ENCODE peak calls at places on chromosomes 13 and 19, in six cellular contexts. Q is nucleus accumbens; N is stimulated activated CD4-positive, alpha-beta T cell treated with anti-CD3 and anti-CD28 coated beads, Interleukin-1b, Interleukin-23, amount 100 ng/mL, for 48 hours; F is Right ventricle myocardium superior; D is astrocyte; H is Calu3. Y is an unnamed sample.
A peak's percentile ranks its signal among the peaks of the same experiment; 100 is the strongest.

GRCh38 chr13:46571941-46572340 is 19.0 kb downstream of the LRCH1 start:
- DNase-seq in N (no peak), D (no peak), H (no peak), F (no peak), Q (no peak), Y (no peak)

GRCh38 chr19:29812080-29812880 is 489 bp downstream of the CCNE1 start:
- DNase-seq in N (no peak), F (no peak), D (no peak), Q (no peak), H (peak; percentile 25), Y (peak; percentile 49)

GRCh38 chr19:49591731-49592485 is 926 bp downstream of the PRR12 start:
- DNase-seq in H (peak; percentile 52), N (peak; percentile 52), F (peak; percentile 66), D (no peak), Q (peak; percentile 43), Y (peak; percentile 55)

GRCh38 chr13:106599875-106600797 is 32.2 kb upstream of the ARGLU1 start:
- DNase-seq in Q (no peak), H (no peak), F (no peak), N (no peak), D (peak; percentile 82), Y (peak; percentile 63)

GRCh38 chr13:112263152-112263551 is 113.0 kb upstream of the SPACA7 start:
- DNase-seq in Q (no peak), F (no peak), H (no peak), D (no peak), N (no peak), Y (no peak)

GRCh38 chr13:26616126-26616525 is 58.6 kb downstream of the WASF3 start:
- DNase-seq in H (no peak), F (no peak), Q (no peak), D (peak; percentile 82), N (no peak), Y (no peak)

GRCh38 chr19:57067440-57067839 is 52.3 kb upstream of the USP29 start:
- DNase-seq in Q (no peak), H (no peak), F (no peak), D (no peak), N (no peak), Y (no peak)

GRCh38 chr19:19110410-19111137 is 27.7 kb downstream of the TMEM161A start:
- DNase-seq in H (no peak), N (peak; percentile 15), D (no peak), F (no peak), Q (peak; percentile 15), Y (no peak)

GRCh38 chr19:4640247-4641000 is 1.1 kb downstream of the TNFAIP8L1 start:
- DNase-seq in D (no peak), Q (no peak), F (no peak), H (no peak), N (no peak), Y (peak; percentile 44)

GRCh38 chr19:50654882-50655281 is 5.6 kb downstream of the C19orf81 start:
- DNase-seq in D (no peak), Q (no peak), F (no peak), N (no peak), H (no peak), Y (peak; percentile 52)

GRCh38 chr13:32165791-32166190 is 134.2 kb downstream of the FRY start:
- DNase-seq in Q (peak; percentile 17), F (peak; percentile 71), D (no peak), N (no peak), H (no peak), Y (no peak)

GRCh38 chr19:13152356-13152853 is 2.2 kb downstream of the IER2 start:
- DNase-seq in D (peak; percentile 25), H (no peak), N (no peak), F (no peak), Q (no peak), Y (no peak)

GRCh38 chr19:10227215-10227971 is 3.7 kb downstream of the S1PR2 start:
- DNase-seq in F (peak; percentile 68), D (no peak), Q (peak; percentile 92), N (no peak), H (no peak), Y (no peak)

GRCh38 chr13:111292710-111293485 is 27.5 kb upstream of the TEX29 start:
- DNase-seq in F (no peak), H (no peak), D (no peak), Q (no peak), N (no peak), Y (no peak)

GRCh38 chr19:54266133-54266532 is 9.1 kb upstream of the LILRB5 start:
- DNase-seq in H (peak; percentile 93), Q (peak; percentile 45), N (peak; percentile 71), F (peak; percentile 85), D (peak; percentile 30), Y (peak; percentile 89)

GRCh38 chr19:42091300-42092266 is 15.6 kb downstream of the ZNF574 start:
- DNase-seq in Q (no peak), F (no peak), H (peak; percentile 67), D (no peak), N (no peak), Y (no peak)

GRCh38 chr13:73777134-73777533 is 357.1 kb downstream of the KLF12 start:
- DNase-seq in D (no peak), N (no peak), H (no peak), F (no peak), Q (no peak), Y (no peak)

GRCh38 chr19:36246006-36246391 is 31.1 kb downstream of the ZNF146 start:
- DNase-seq in Q (no peak), N (no peak), H (no peak), D (no peak), F (no peak), Y (no peak)

GRCh38 chr13:78601124-78601885 is 2.0 kb downstream of the POU4F1 start:
- DNase-seq in D (no peak), N (no peak), H (no peak), Q (no peak), F (no peak), Y (peak; percentile 55)

GRCh38 chr13:68535329-68535728 is 1305.2 kb upstream of the PCDH9 start:
- DNase-seq in D (no peak), H (no peak), F (no peak), N (no peak), Q (no peak), Y (no peak)

GRCh38 chr13:41079725-41080124 is 18.4 kb downstream of the WBP4 start:
- DNase-seq in N (no peak), D (no peak), H (no peak), Q (no peak), F (no peak), Y (no peak)

GRCh38 chr19:41206926-41207750 is 11.9 kb upstream of the AXL start:
- DNase-seq in F (peak; percentile 93), N (no peak), Q (no peak), D (no peak), H (no peak), Y (no peak)

GRCh38 chr13:99686157-99686572 is 184.9 kb downstream of the TM9SF2 start:
- DNase-seq in D (peak; percentile 20), N (no peak), H (no peak), Q (no peak), F (peak; percentile 60), Y (peak; percentile 73)

GRCh38 chr19:32405431-32406160 is at the start of gene DPY19L3:
- DNase-seq in F (peak; percentile 98), N (peak; percentile 93), D (peak; percentile 82), Q (peak; percentile 92), H (peak; percentile 98), Y (peak; percentile 98)

GRCh38 chr19:3708207-3708931 is at the start of gene TJP3:
- DNase-seq in F (no peak), N (no peak), D (peak; percentile 20), Q (no peak), H (peak; percentile 81), Y (peak; percentile 72)

GRCh38 chr19:40809358-40810086 is 10.5 kb downstream of the EGLN2 start:
- DNase-seq in N (no peak), D (no peak), H (no peak), Q (no peak), F (no peak), Y (no peak)

GRCh38 chr19:49872245-49873148 is 4.7 kb downstream of the AKT1S1 start:
- DNase-seq in D (no peak), Q (no peak), N (no peak), H (no peak), F (peak; percentile 40), Y (no peak)

GRCh38 chr19:48628486-48629296 is 8.5 kb downstream of the DBP start:
- DNase-seq in D (no peak), H (no peak), F (peak; percentile 54), N (no peak), Q (no peak), Y (peak; percentile 8)

GRCh38 chr13:33052446-33052845 is 36.2 kb downstream of the KL start:
- DNase-seq in F (no peak), Q (no peak), D (peak; percentile 76), H (no peak), N (no peak), Y (no peak)

GRCh38 chr19:14300281-14300680 is 81.0 kb upstream of the ADGRE5 start:
- DNase-seq in H (peak; percentile 10), N (no peak), F (no peak), Q (no peak), D (no peak), Y (no peak)

GRCh38 chr13:35252536-35253205 is 223.8 kb downstream of the MAB21L1 start:
- DNase-seq in D (no peak), Q (no peak), H (no peak), N (no peak), F (no peak), Y (no peak)

GRCh38 chr19:3409346-3410064 is 43.1 kb downstream of the NFIC start:
- DNase-seq in D (no peak), H (no peak), N (no peak), F (peak; percentile 86), Q (no peak), Y (peak; percentile 42)

GRCh38 chr13:28031220-28031903 is 42.9 kb upstream of the URAD start:
- DNase-seq in N (no peak), Q (peak; percentile 19), H (no peak), D (no peak), F (peak; percentile 51), Y (no peak)

Y was measured in hepatocyte.